ENCODE peak calls at places on chromosome 17, in six cellular contexts. U is SK-N-SH, G is K562, R is H1, H is GM12878, Z is HepG2. X is an unnamed sample.
A peak's percentile ranks its signal among the peaks of the same experiment; 100 is the strongest.

GRCh38 chr17:4074831-4075495 is 67.9 kb downstream of the ZZEF1 start:
- DNase-seq in U (peak; percentile 61), G (peak; percentile 55), R (no peak), H (peak; percentile 25), Z (peak; percentile 46), X (peak; percentile 20)

GRCh38 chr17:14201087-14201486 is 35.6 kb downstream of the CDRT15 start:
- DNase-seq in U (no peak), G (no peak), R (no peak), H (no peak), Z (no peak), X (peak; percentile 8)

GRCh38 chr17:43377056-43377810 is 21.6 kb upstream of the ARL4D start:
- DNase-seq in U (no peak), G (no peak), R (peak; percentile 63), H (no peak), Z (no peak), X (no peak)

GRCh38 chr17:42117397-42118125 is 3.6 kb downstream of the KAT2A start:
- DNase-seq in U (no peak), G (no peak), R (no peak), H (no peak), Z (no peak), X (no peak)

GRCh38 chr17:31211352-31212012 is 85.6 kb downstream of the OMG start:
- DNase-seq in U (no peak), G (no peak), R (no peak), H (no peak), Z (no peak), X (no peak)

GRCh38 chr17:13601776-13602551 is at the start of gene HS3ST3A1:
- DNase-seq in U (peak; percentile 73), G (peak; percentile 87), R (peak; percentile 89), H (no peak), Z (no peak), X (no peak)

GRCh38 chr17:72342582-72343527 is 222.0 kb downstream of the SOX9 start:
- DNase-seq in U (no peak), G (peak; percentile 56), R (no peak), H (no peak), Z (no peak), X (no peak)

GRCh38 chr17:14489986-14490385 is 189.1 kb downstream of the HS3ST3B1 start:
- DNase-seq in U (no peak), G (no peak), R (no peak), H (no peak), Z (no peak), X (no peak)

GRCh38 chr17:33901085-33901484 is 354.0 kb upstream of the CCL2 start:
- DNase-seq in U (no peak), G (no peak), R (no peak), H (no peak), Z (no peak), X (no peak)

GRCh38 chr17:18176152-18176551 is 7.5 kb upstream of the ALKBH5 start:
- DNase-seq in U (no peak), G (no peak), R (no peak), H (no peak), Z (no peak), X (peak; percentile 74)

GRCh38 chr17:28726396-28726911 is 421 bp upstream of the TLCD1 start:
- DNase-seq in U (no peak), G (no peak), R (no peak), H (no peak), Z (peak; percentile 48), X (no peak)

GRCh38 chr17:78544876-78545755 is 32.1 kb downstream of the DNAH17 start:
- DNase-seq in U (no peak), G (peak; percentile 36), R (no peak), H (no peak), Z (no peak), X (no peak)

GRCh38 chr17:4678448-4679026 is 25.4 kb downstream of the PELP1 start:
- DNase-seq in U (peak; percentile 61), G (peak; percentile 19), R (no peak), H (no peak), Z (peak; percentile 39), X (peak; percentile 3)

GRCh38 chr17:67671492-67671891 is 46.2 kb upstream of the NOL11 start:
- DNase-seq in U (peak; percentile 59), G (no peak), R (no peak), H (no peak), Z (no peak), X (no peak)

GRCh38 chr17:66833201-66833600 is 1.7 kb upstream of the CACNG5 start:
- DNase-seq in U (no peak), G (no peak), R (no peak), H (no peak), Z (no peak), X (no peak)

GRCh38 chr17:70796757-70797156 is 627.4 kb downstream of the KCNJ2 start:
- DNase-seq in U (no peak), G (no peak), R (no peak), H (no peak), Z (no peak), X (no peak)

GRCh38 chr17:82967268-82968032 is 112.0 kb upstream of the METRNL start:
- DNase-seq in U (no peak), G (no peak), R (no peak), H (no peak), Z (no peak), X (no peak)

GRCh38 chr17:62653831-62654829 is 26.7 kb downstream of the MRC2 start:
- DNase-seq in U (peak; percentile 88), G (peak; percentile 48), R (no peak), H (no peak), Z (no peak), X (peak; percentile 70)

DNA sequence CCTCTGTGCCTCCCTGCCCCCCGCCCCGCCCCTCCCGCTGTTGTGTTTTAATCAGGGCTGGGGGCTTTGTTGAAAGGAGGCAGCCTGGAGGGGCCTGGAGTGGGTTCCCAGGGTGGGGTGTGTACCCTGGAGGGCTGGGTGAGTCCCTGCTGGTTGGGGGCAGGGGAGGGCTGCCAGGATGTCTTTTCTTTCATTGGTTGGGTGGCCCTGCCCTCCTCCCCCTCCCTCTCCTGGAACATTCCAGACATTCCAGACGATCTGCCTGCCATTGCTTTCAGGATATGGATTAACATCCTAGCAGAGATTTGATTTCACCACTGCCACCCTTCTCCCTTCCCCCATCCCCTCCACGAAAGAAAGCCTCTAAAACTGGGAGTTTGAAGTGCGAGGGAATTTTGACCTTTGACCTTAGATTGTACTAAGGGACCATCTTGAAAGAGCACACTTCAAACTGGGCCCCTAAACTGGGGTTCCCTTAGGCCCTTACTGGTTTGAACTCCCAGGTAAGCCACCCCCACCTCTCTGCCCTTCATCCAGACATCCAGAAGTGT is 25.3 kb downstream of the IGF2BP1 start:
- DNase-seq in U (no peak), G (peak; percentile 48), R (peak; percentile 80), H (no peak), Z (peak; percentile 76), X (no peak)
- H3K27ac ChIP-seq in U (no peak overlapping the region), G (no peak overlapping the region), R (peak overlapping the region; percentile 90), H (no peak overlapping the region), Z (peak overlapping the region; percentile 59), X (no peak overlapping the region)

GRCh38 chr17:7141824-7142223 is 27.2 kb upstream of the ASGR2 start:
- DNase-seq in U (no peak), G (no peak), R (no peak), H (no peak), Z (no peak), X (no peak)
- TF ChIP-seq GABPA in U (no peak), G (no peak), R (no peak), H (no peak), Z (no peak), X (no peak)

GRCh38 chr17:39196191-39196819 is 1.2 kb downstream of the CACNB1 start:
- DNase-seq in U (no peak), G (no peak), R (no peak), H (no peak), Z (no peak), X (no peak)

GRCh38 chr17:39198186-39198566 is 707 bp upstream of the CACNB1 start:
- DNase-seq in U (no peak), G (no peak), R (no peak), H (no peak), Z (no peak), X (no peak)

GRCh38 chr17:39195568-39196160 is 1.8 kb downstream of the CACNB1 start:
- DNase-seq in U (no peak), G (no peak), R (no peak), H (no peak), Z (no peak), X (no peak)

GRCh38 chr17:39196820-39197331 is 593 bp downstream of the CACNB1 start:
- DNase-seq in U (peak; percentile 89), G (peak; percentile 52), R (peak; percentile 52), H (no peak), Z (no peak), X (no peak)

GRCh38 chr17:39197380-39198185 is at the start of gene CACNB1:
- DNase-seq in U (peak; percentile 95), G (peak; percentile 86), R (peak; percentile 85), H (no peak), Z (peak; percentile 45), X (no peak)
- H3K27ac ChIP-seq in U (peak within 1 kb of the TSS; percentile 40), G (peak within 1 kb of the TSS; percentile 37), R (peak within 1 kb of the TSS; percentile 49), H (peak within 1 kb of the TSS; percentile 46), Z (no peak within 1 kb of the TSS), X (no peak within 1 kb of the TSS)

GRCh38 chr17:1365445-1366039 is 34.5 kb downstream of the YWHAE start:
- DNase-seq in U (peak; percentile 75), G (peak; percentile 40), R (no peak), H (peak; percentile 46), Z (peak; percentile 70), X (no peak)
- TF ChIP-seq GABPA in U (no peak), G (no peak), R (no peak), H (no peak), Z (no peak), X (no peak)

GRCh38 chr17:76138234-76138895 is 2.7 kb downstream of the FOXJ1 start:
- DNase-seq in U (peak; percentile 56), G (no peak), R (peak; percentile 72), H (no peak), Z (peak; percentile 93), X (no peak)
- H3K27ac ChIP-seq in U (no peak overlapping the region), G (no peak overlapping the region), R (no peak overlapping the region), H (no peak overlapping the region), Z (peak overlapping the region; percentile 70), X (no peak overlapping the region)

GRCh38 chr17:75365009-75365930 is 40.2 kb downstream of the GRB2 start:
- DNase-seq in U (peak; percentile 41), G (no peak), R (no peak), H (no peak), Z (no peak), X (no peak)
- TF ChIP-seq GABPA in U (no peak), G (no peak), R (no peak), H (no peak), Z (no peak), X (no peak)